ENCODE peak calls at places on chromosomes 7 and 10, in seven cellular contexts. One of them, this sample, is unnamed.

GRCh38 chr7:154777489-154777888 is 225.4 kb downstream of the PAXIP1 start:
- DNase-seq in stimulated activated CD4-positive, alpha-beta T cell treated with anti-CD3 and anti-CD28 coated beads, Interleukin-1b, Interleukin-23, amount 100 ng/mL, for 1 hour: no peak
- DNase-seq in MCF 10A: no peak
- DNase-seq in mucosa of descending colon: no peak
- DNase-seq in activated CD4-positive, alpha-beta T cell treated with anti-CD3 and anti-CD28 coated beads, Interleukin-2, amount 50 U/mL, for 24 hours: no peak
- DNase-seq in HEK293T: no peak
- DNase-seq in prostate gland: no peak
- DNase-seq in this sample: no peak

GRCh38 chr7:75617634-75618234 is 121.0 kb downstream of the HIP1 start:
- DNase-seq in prostate gland: no peak
- DNase-seq in activated CD4-positive, alpha-beta T cell treated with anti-CD3 and anti-CD28 coated beads, Interleukin-2, amount 50 U/mL, for 24 hours: no peak
- DNase-seq in mucosa of descending colon: peak; percentile 49
- DNase-seq in HEK293T: no peak
- DNase-seq in MCF 10A: peak; percentile 87
- DNase-seq in stimulated activated CD4-positive, alpha-beta T cell treated with anti-CD3 and anti-CD28 coated beads, Interleukin-1b, Interleukin-23, amount 100 ng/mL, for 1 hour: no peak
- DNase-seq in this sample: peak; percentile 94

GRCh38 chr10:15725603-15726002 is 5.9 kb upstream of the ITGA8 start:
- DNase-seq in activated CD4-positive, alpha-beta T cell treated with anti-CD3 and anti-CD28 coated beads, Interleukin-2, amount 50 U/mL, for 24 hours: no peak
- DNase-seq in MCF 10A: peak; percentile 53
- DNase-seq in HEK293T: peak; percentile 69
- DNase-seq in prostate gland: peak; percentile 29
- DNase-seq in stimulated activated CD4-positive, alpha-beta T cell treated with anti-CD3 and anti-CD28 coated beads, Interleukin-1b, Interleukin-23, amount 100 ng/mL, for 1 hour: no peak
- DNase-seq in mucosa of descending colon: no peak
- DNase-seq in this sample: no peak

GRCh38 chr10:81026597-81026996 is 488.9 kb downstream of the SH2D4B start:
- DNase-seq in mucosa of descending colon: no peak
- DNase-seq in MCF 10A: no peak
- DNase-seq in stimulated activated CD4-positive, alpha-beta T cell treated with anti-CD3 and anti-CD28 coated beads, Interleukin-1b, Interleukin-23, amount 100 ng/mL, for 1 hour: no peak
- DNase-seq in HEK293T: no peak
- DNase-seq in activated CD4-positive, alpha-beta T cell treated with anti-CD3 and anti-CD28 coated beads, Interleukin-2, amount 50 U/mL, for 24 hours: no peak
- DNase-seq in prostate gland: no peak
- DNase-seq in this sample: no peak

GRCh38 chr10:124611738-124612137 is 132.4 kb downstream of the FAM53B start:
- DNase-seq in activated CD4-positive, alpha-beta T cell treated with anti-CD3 and anti-CD28 coated beads, Interleukin-2, amount 50 U/mL, for 24 hours: no peak
- DNase-seq in mucosa of descending colon: no peak
- DNase-seq in MCF 10A: no peak
- DNase-seq in prostate gland: no peak
- DNase-seq in stimulated activated CD4-positive, alpha-beta T cell treated with anti-CD3 and anti-CD28 coated beads, Interleukin-1b, Interleukin-23, amount 100 ng/mL, for 1 hour: no peak
- DNase-seq in HEK293T: no peak
- DNase-seq in this sample: peak; percentile 63

GRCh38 chr7:122143376-122143750 is 686 bp downstream of the AASS start:
- DNase-seq in mucosa of descending colon: peak; percentile 38
- DNase-seq in HEK293T: peak; percentile 14
- DNase-seq in MCF 10A: peak; percentile 27
- DNase-seq in activated CD4-positive, alpha-beta T cell treated with anti-CD3 and anti-CD28 coated beads, Interleukin-2, amount 50 U/mL, for 24 hours: no peak
- DNase-seq in prostate gland: peak; percentile 5
- DNase-seq in stimulated activated CD4-positive, alpha-beta T cell treated with anti-CD3 and anti-CD28 coated beads, Interleukin-1b, Interleukin-23, amount 100 ng/mL, for 1 hour: no peak
- DNase-seq in this sample: no peak

GRCh38 chr7:18861514-18861913 is 255.9 kb downstream of the TWIST1 start:
- DNase-seq in activated CD4-positive, alpha-beta T cell treated with anti-CD3 and anti-CD28 coated beads, Interleukin-2, amount 50 U/mL, for 24 hours: no peak
- DNase-seq in stimulated activated CD4-positive, alpha-beta T cell treated with anti-CD3 and anti-CD28 coated beads, Interleukin-1b, Interleukin-23, amount 100 ng/mL, for 1 hour: no peak
- DNase-seq in prostate gland: no peak
- DNase-seq in mucosa of descending colon: no peak
- DNase-seq in MCF 10A: peak; percentile 76
- DNase-seq in HEK293T: no peak
- DNase-seq in this sample: no peak

GRCh38 chr10:3961082-3961481 is 176.1 kb upstream of the KLF6 start:
- DNase-seq in activated CD4-positive, alpha-beta T cell treated with anti-CD3 and anti-CD28 coated beads, Interleukin-2, amount 50 U/mL, for 24 hours: no peak
- DNase-seq in HEK293T: no peak
- DNase-seq in mucosa of descending colon: no peak
- DNase-seq in MCF 10A: no peak
- DNase-seq in stimulated activated CD4-positive, alpha-beta T cell treated with anti-CD3 and anti-CD28 coated beads, Interleukin-1b, Interleukin-23, amount 100 ng/mL, for 1 hour: no peak
- DNase-seq in prostate gland: no peak
- DNase-seq in this sample: no peak

GRCh38 chr10:91901784-91902677 is 7.3 kb downstream of the FGFBP3 start:
- DNase-seq in stimulated activated CD4-positive, alpha-beta T cell treated with anti-CD3 and anti-CD28 coated beads, Interleukin-1b, Interleukin-23, amount 100 ng/mL, for 1 hour: no peak
- DNase-seq in prostate gland: peak; percentile 36
- DNase-seq in HEK293T: no peak
- DNase-seq in activated CD4-positive, alpha-beta T cell treated with anti-CD3 and anti-CD28 coated beads, Interleukin-2, amount 50 U/mL, for 24 hours: no peak
- DNase-seq in mucosa of descending colon: no peak
- DNase-seq in MCF 10A: peak; percentile 93
- DNase-seq in this sample: no peak

GRCh38 chr7:82677064-82677463 is 233.5 kb upstream of the CACNA2D1 start:
- DNase-seq in prostate gland: no peak
- DNase-seq in activated CD4-positive, alpha-beta T cell treated with anti-CD3 and anti-CD28 coated beads, Interleukin-2, amount 50 U/mL, for 24 hours: no peak
- DNase-seq in HEK293T: no peak
- DNase-seq in mucosa of descending colon: no peak
- DNase-seq in MCF 10A: no peak
- DNase-seq in stimulated activated CD4-positive, alpha-beta T cell treated with anti-CD3 and anti-CD28 coated beads, Interleukin-1b, Interleukin-23, amount 100 ng/mL, for 1 hour: no peak
- DNase-seq in this sample: no peak

GRCh38 chr7:39758234-39758970 is 135.0 kb downstream of the RALA start:
- DNase-seq in HEK293T: no peak
- DNase-seq in stimulated activated CD4-positive, alpha-beta T cell treated with anti-CD3 and anti-CD28 coated beads, Interleukin-1b, Interleukin-23, amount 100 ng/mL, for 1 hour: no peak
- DNase-seq in prostate gland: no peak
- DNase-seq in mucosa of descending colon: no peak
- DNase-seq in MCF 10A: no peak
- DNase-seq in activated CD4-positive, alpha-beta T cell treated with anti-CD3 and anti-CD28 coated beads, Interleukin-2, amount 50 U/mL, for 24 hours: no peak
- DNase-seq in this sample: peak; percentile 63

GRCh38 chr10:43353495-43354324 is 17.7 kb upstream of the FXYD4 start:
- DNase-seq in stimulated activated CD4-positive, alpha-beta T cell treated with anti-CD3 and anti-CD28 coated beads, Interleukin-1b, Interleukin-23, amount 100 ng/mL, for 1 hour: no peak
- DNase-seq in activated CD4-positive, alpha-beta T cell treated with anti-CD3 and anti-CD28 coated beads, Interleukin-2, amount 50 U/mL, for 24 hours: no peak
- DNase-seq in prostate gland: no peak
- DNase-seq in HEK293T: no peak
- DNase-seq in mucosa of descending colon: no peak
- DNase-seq in MCF 10A: no peak
- DNase-seq in this sample: no peak

GRCh38 chr7:34939175-34939574 is 98.1 kb downstream of the DPY19L1 start:
- DNase-seq in MCF 10A: peak; percentile 65
- DNase-seq in HEK293T: no peak
- DNase-seq in activated CD4-positive, alpha-beta T cell treated with anti-CD3 and anti-CD28 coated beads, Interleukin-2, amount 50 U/mL, for 24 hours: no peak
- DNase-seq in mucosa of descending colon: no peak
- DNase-seq in prostate gland: no peak
- DNase-seq in stimulated activated CD4-positive, alpha-beta T cell treated with anti-CD3 and anti-CD28 coated beads, Interleukin-1b, Interleukin-23, amount 100 ng/mL, for 1 hour: no peak
- DNase-seq in this sample: no peak

GRCh38 chr10:69838418-69838817 is 36.7 kb downstream of the COL13A1 start:
- DNase-seq in HEK293T: no peak
- DNase-seq in stimulated activated CD4-positive, alpha-beta T cell treated with anti-CD3 and anti-CD28 coated beads, Interleukin-1b, Interleukin-23, amount 100 ng/mL, for 1 hour: no peak
- DNase-seq in prostate gland: no peak
- DNase-seq in mucosa of descending colon: no peak
- DNase-seq in MCF 10A: no peak
- DNase-seq in activated CD4-positive, alpha-beta T cell treated with anti-CD3 and anti-CD28 coated beads, Interleukin-2, amount 50 U/mL, for 24 hours: no peak
- DNase-seq in this sample: no peak

GRCh38 chr10:55305281-55305680 is 504.2 kb upstream of the PCDH15 start:
- DNase-seq in activated CD4-positive, alpha-beta T cell treated with anti-CD3 and anti-CD28 coated beads, Interleukin-2, amount 50 U/mL, for 24 hours: no peak
- DNase-seq in MCF 10A: no peak
- DNase-seq in stimulated activated CD4-positive, alpha-beta T cell treated with anti-CD3 and anti-CD28 coated beads, Interleukin-1b, Interleukin-23, amount 100 ng/mL, for 1 hour: no peak
- DNase-seq in prostate gland: no peak
- DNase-seq in HEK293T: no peak
- DNase-seq in mucosa of descending colon: no peak
- DNase-seq in this sample: no peak

GRCh38 chr7:114070246-114070645 is 151.4 kb upstream of the PPP1R3A start:
- DNase-seq in activated CD4-positive, alpha-beta T cell treated with anti-CD3 and anti-CD28 coated beads, Interleukin-2, amount 50 U/mL, for 24 hours: no peak
- DNase-seq in mucosa of descending colon: no peak
- DNase-seq in prostate gland: no peak
- DNase-seq in HEK293T: no peak
- DNase-seq in MCF 10A: no peak
- DNase-seq in stimulated activated CD4-positive, alpha-beta T cell treated with anti-CD3 and anti-CD28 coated beads, Interleukin-1b, Interleukin-23, amount 100 ng/mL, for 1 hour: no peak
- DNase-seq in this sample: no peak

This sample was measured in lower lobe of right lung.